ENCODE peak calls at places on chromosomes 6 and 20, in eight cellular contexts. F is GM23338, A is endothelial cell of umbilical vein, R is spleen, V is prostate gland, D is transverse colon, C is HepG2, S is Panc1. I is an unnamed sample.

GRCh38 chr6:111228094-111228493 is 140.8 kb downstream of the SLC16A10 start:
- DNase-seq in F (no peak), A (no peak), R (no peak), V (no peak), D (no peak), C (no peak), S (no peak), I (no peak)

GRCh38 chr6:136405410-136406029 is 115.9 kb upstream of the BCLAF1 start:
- DNase-seq in F (no peak), A (no peak), R (no peak), V (no peak), D (peak), C (no peak), S (no peak), I (no peak)

GRCh38 chr6:158207452-158207788 is 39.3 kb downstream of the GTF2H5 start:
- DNase-seq in F (no peak), A (peak), R (no peak), V (no peak), D (no peak), C (peak), S (no peak), I (peak)

GRCh38 chr20:32562495-32562911 is 22.6 kb downstream of the NOL4L start:
- DNase-seq in F (peak), A (no peak), R (no peak), V (no peak), D (no peak), C (peak), S (no peak), I (no peak)

GRCh38 chr6:154683756-154684523 is 49.3 kb upstream of the SCAF8 start:
- DNase-seq in F (no peak), A (peak), R (no peak), V (no peak), D (no peak), C (no peak), S (no peak), I (peak)

GRCh38 chr6:150881911-150882481 is 16.5 kb downstream of the MTHFD1L start:
- DNase-seq in F (no peak), A (peak), R (no peak), V (peak), D (no peak), C (peak), S (no peak), I (no peak)

GRCh38 chr6:49849121-49849907 is 17.0 kb downstream of the CRISP1 start:
- DNase-seq in F (peak), A (peak), R (no peak), V (peak), D (no peak), C (peak), S (peak), I (no peak)

GRCh38 chr20:32007787-32008616 is 2.2 kb upstream of the CCM2L start:
- DNase-seq in F (peak), A (peak), R (peak), V (no peak), D (no peak), C (no peak), S (no peak), I (no peak)

GRCh38 chr20:62415354-62416111 is 8.4 kb upstream of the CABLES2 start:
- DNase-seq in F (no peak), A (no peak), R (no peak), V (no peak), D (no peak), C (no peak), S (no peak), I (no peak)

GRCh38 chr20:1377341-1377871 is 15.4 kb downstream of the FKBP1A start:
- DNase-seq in F (no peak), A (peak), R (no peak), V (no peak), D (no peak), C (no peak), S (no peak), I (no peak)

GRCh38 chr20:39473533-39473932 is 511.4 kb downstream of the DHX35 start:
- DNase-seq in F (no peak), A (no peak), R (no peak), V (no peak), D (no peak), C (no peak), S (no peak), I (no peak)

GRCh38 chr6:109257494-109257893 is 124.8 kb downstream of the CD164 start:
- DNase-seq in F (no peak), A (no peak), R (no peak), V (no peak), D (no peak), C (no peak), S (no peak), I (no peak)

GRCh38 chr6:158006331-158006730 is 24.7 kb downstream of the SYNJ2 start:
- DNase-seq in F (no peak), A (no peak), R (peak), V (no peak), D (no peak), C (no peak), S (no peak), I (no peak)

DNA sequence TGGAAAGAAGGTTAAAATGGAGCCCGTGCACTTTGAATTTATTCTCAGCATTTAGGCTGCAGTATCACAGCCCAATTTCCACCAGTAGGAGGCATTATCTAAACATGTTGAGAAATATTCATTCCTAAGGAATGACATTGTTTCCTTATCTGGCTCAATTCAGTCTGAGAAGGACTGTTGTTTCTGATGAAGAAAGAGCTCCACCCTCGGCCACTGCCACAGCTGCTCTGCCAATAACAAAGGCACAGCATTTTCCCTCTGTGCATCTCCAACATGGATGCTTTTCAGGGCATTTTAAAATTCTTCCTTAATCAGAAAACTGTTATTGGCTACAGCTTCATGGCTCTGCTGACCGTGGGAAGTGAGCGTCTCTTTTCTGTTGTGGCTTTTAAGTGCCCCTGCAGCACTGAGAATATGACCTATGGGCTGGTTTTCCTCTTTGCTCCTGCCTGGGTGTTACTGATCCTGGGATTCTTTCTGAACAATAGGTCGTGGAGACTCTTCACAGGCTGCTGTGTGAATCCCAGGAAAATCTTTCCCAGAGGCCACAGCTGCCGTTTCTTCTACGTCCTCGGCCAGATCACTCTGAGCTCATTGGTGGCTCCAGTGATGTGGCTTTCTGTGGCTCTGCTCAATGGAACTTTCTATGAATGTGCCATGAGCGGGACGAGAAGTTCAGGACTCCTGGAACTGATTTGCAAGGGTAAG is at the start of gene CALHM5:
- DNase-seq in F (peak), A (peak), R (no peak), V (no peak), D (peak), C (no peak), S (peak), I (no peak)
- TF ChIP-seq POLR2AphosphoS5 in F (no peak), A (no peak), R (no peak), V (no peak), D (peak), C (no peak), S (no peak), I (no peak)

GRCh38 chr6:2021713-2022125 is 223.7 kb downstream of the GMDS start:
- DNase-seq in F (no peak), A (peak), R (no peak), V (peak), D (peak), C (no peak), S (no peak), I (no peak)
- TF ChIP-seq POLR2AphosphoS5 in F (no peak), A (no peak), R (no peak), V (no peak), D (peak), C (no peak), S (no peak), I (no peak)

GRCh38 chr6:7155871-7156579 is 48.3 kb downstream of the RREB1 start:
- DNase-seq in F (peak), A (no peak), R (no peak), V (no peak), D (no peak), C (no peak), S (no peak), I (no peak)
- TF ChIP-seq POLR2AphosphoS5 in F (no peak), A (no peak), R (no peak), V (no peak), D (no peak), C (no peak), S (no peak), I (no peak)

GRCh38 chr20:43459022-43459942 is 1.6 kb downstream of the SRSF6 start:
- DNase-seq in F (no peak), A (peak), R (no peak), V (no peak), D (peak), C (no peak), S (no peak), I (no peak)
- TF ChIP-seq POLR2AphosphoS5 in F (no peak), A (no peak), R (no peak), V (no peak), D (no peak), C (no peak), S (peak), I (no peak)

GRCh38 chr20:37345339-37346231 is at the start of gene SRC:
- DNase-seq in F (peak), A (peak), R (peak), V (peak), D (peak), C (peak), S (no peak), I (peak)

GRCh38 chr20:37346232-37346525 is 239 bp downstream of the SRC start:
- DNase-seq in F (no peak), A (no peak), R (no peak), V (no peak), D (no peak), C (no peak), S (no peak), I (peak)

GRCh38 chr20:37343212-37343993 is 2.5 kb upstream of the SRC start:
- DNase-seq in F (no peak), A (no peak), R (peak), V (peak), D (peak), C (peak), S (no peak), I (no peak)

GRCh38 chr20:37343994-37344355 is 2.0 kb upstream of the SRC start:
- DNase-seq in F (no peak), A (no peak), R (no peak), V (no peak), D (no peak), C (no peak), S (no peak), I (no peak)

GRCh38 chr20:37344506-37345338 is 1.2 kb upstream of the SRC start:
- DNase-seq in F (no peak), A (no peak), R (peak), V (peak), D (peak), C (peak), S (no peak), I (peak)
- TF ChIP-seq POLR2AphosphoS5 in F (no peak), A (no peak), R (no peak), V (peak), D (peak), C (peak), S (no peak), I (no peak)

GRCh38 chr6:71287038-71287437 is 1.6 kb upstream of the OGFRL1 start:
- DNase-seq in F (no peak), A (no peak), R (peak), V (peak), D (peak), C (no peak), S (no peak), I (no peak)

GRCh38 chr6:71287926-71288227 is 734 bp upstream of the OGFRL1 start:
- DNase-seq in F (no peak), A (no peak), R (no peak), V (no peak), D (no peak), C (no peak), S (no peak), I (no peak)

GRCh38 chr6:71289039-71289801 is 609 bp downstream of the OGFRL1 start:
- DNase-seq in F (peak), A (peak), R (peak), V (peak), D (peak), C (no peak), S (no peak), I (peak)

GRCh38 chr6:71289802-71290175 is 1.2 kb downstream of the OGFRL1 start:
- DNase-seq in F (no peak), A (no peak), R (no peak), V (no peak), D (no peak), C (no peak), S (no peak), I (no peak)

DNA sequence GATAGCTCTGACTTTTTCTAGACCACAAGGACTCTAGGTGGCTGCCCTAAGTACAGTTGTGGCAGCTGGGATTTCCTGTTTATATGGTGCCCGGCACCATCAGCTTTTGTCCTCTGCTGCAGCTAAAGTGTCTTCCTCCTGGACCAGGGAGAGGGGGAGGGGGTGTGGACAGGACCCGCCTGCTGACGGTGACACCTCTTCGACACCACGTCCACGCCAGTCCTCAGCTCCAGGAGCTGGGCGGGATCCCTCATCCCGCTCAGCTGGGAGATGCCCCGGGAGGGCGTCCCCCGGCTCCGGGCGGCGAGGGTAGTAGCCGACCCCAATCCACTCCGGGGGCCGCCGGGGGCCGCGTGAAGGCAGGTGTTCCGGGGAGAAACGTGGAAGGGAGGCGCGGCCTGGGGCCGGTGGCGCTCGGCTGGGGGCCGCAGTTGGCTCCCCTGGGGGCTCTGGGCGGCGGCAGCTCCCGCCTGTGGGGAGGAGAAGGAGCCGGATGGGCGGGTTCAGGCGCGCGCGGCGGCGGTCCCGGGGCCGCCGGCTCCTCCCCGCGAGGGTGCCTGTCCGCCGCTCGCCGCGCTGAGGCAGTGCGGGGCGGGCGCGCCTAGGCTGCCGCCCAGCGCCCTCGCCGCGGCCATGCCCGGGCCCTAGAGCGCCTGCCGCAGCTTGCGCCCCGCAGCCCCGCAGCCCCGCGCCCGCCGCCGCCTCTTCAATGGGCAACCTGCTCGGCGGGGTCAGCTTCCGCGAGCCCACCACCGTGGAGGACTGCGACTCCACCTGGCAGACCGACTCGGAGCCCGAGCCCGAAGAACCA is at the start of gene OGFRL1:
- DNase-seq in F (peak), A (peak), R (peak), V (peak), D (peak), C (peak), S (peak), I (peak)
- TF ChIP-seq POLR2AphosphoS5 in F (no peak), A (peak), R (peak), V (peak), D (peak), C (no peak), S (peak), I (no peak)

GRCh38 chr6:156423075-156423474 is 354.1 kb upstream of the ARID1B start:
- DNase-seq in F (no peak), A (no peak), R (no peak), V (no peak), D (no peak), C (no peak), S (no peak), I (no peak)

GRCh38 chr6:156421933-156422332 is 355.2 kb upstream of the ARID1B start:
- DNase-seq in F (no peak), A (no peak), R (no peak), V (no peak), D (no peak), C (peak), S (no peak), I (no peak)

GRCh38 chr6:156419594-156419993 is 357.6 kb upstream of the ARID1B start:
- DNase-seq in F (no peak), A (no peak), R (no peak), V (no peak), D (no peak), C (no peak), S (no peak), I (no peak)

GRCh38 chr6:156418253-156418652 is 358.9 kb upstream of the ARID1B start:
- DNase-seq in F (no peak), A (peak), R (no peak), V (no peak), D (no peak), C (no peak), S (no peak), I (no peak)

GRCh38 chr6:156420172-156420993 is 356.8 kb upstream of the ARID1B start:
- DNase-seq in F (no peak), A (no peak), R (no peak), V (no peak), D (no peak), C (no peak), S (no peak), I (no peak)
- TF ChIP-seq POLR2AphosphoS5 in F (no peak), A (no peak), R (no peak), V (no peak), D (no peak), C (no peak), S (no peak), I (no peak)

GRCh38 chr6:35401514-35401913 is 50.6 kb upstream of the FANCE start:
- DNase-seq in F (no peak), A (no peak), R (no peak), V (no peak), D (no peak), C (no peak), S (no peak), I (no peak)

GRCh38 chr6:35397806-35398418 is 54.2 kb upstream of the FANCE start:
- DNase-seq in F (peak), A (no peak), R (no peak), V (no peak), D (no peak), C (no peak), S (no peak), I (no peak)

GRCh38 chr6:35392773-35393672 is 50.7 kb downstream of the PPARD start:
- DNase-seq in F (no peak), A (no peak), R (no peak), V (no peak), D (no peak), C (peak), S (no peak), I (no peak)

GRCh38 chr6:35400901-35401311 is 51.2 kb upstream of the FANCE start:
- DNase-seq in F (no peak), A (no peak), R (no peak), V (no peak), D (peak), C (no peak), S (no peak), I (no peak)

DNA sequence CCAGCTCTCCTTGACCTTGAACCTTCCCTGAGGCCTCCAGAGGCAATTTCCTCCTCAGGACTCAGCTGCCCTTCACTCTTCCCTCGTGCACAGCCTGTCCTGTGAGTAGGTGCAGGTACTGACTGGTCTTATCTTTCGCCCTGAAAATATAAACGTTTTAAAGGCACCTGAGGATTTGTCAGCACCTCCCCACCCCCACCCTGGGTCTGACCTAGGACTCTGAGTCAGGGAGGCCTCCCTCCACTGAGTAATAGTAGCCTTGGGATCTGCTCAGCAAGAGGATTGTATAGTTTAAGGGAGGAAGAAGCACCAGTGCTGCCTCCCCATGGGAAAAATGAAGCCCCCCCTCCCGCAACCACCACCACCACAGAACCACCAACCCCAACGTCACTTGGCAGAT is 54.6 kb downstream of the PPARD start:
- DNase-seq in F (no peak), A (no peak), R (no peak), V (no peak), D (peak), C (no peak), S (no peak), I (no peak)
- TF ChIP-seq POLR2AphosphoS5 in F (no peak), A (no peak), R (no peak), V (no peak), D (peak), C (no peak), S (no peak), I (no peak)